ENCODE peak calls at places on chromosomes 6 and 20, in five cellular contexts. O is astrocyte of the cerebellum, C is B cell, E is GDM1, P is EL. T is an unnamed sample.
A peak's percentile ranks its signal among the peaks of the same experiment; 100 is the strongest.

GRCh38 chr20:6045566-6045965 is 8.3 kb downstream of the LRRN4 start:
- DNase-seq in O (peak; percentile 44), C (no peak), E (no peak), P (peak; percentile 26), T (no peak)

GRCh38 chr6:107713214-107713962 is 110.7 kb downstream of the SCML4 start:
- DNase-seq in O (no peak), C (no peak), E (no peak), P (peak; percentile 33), T (no peak)

GRCh38 chr20:46252352-46253091 is 55.8 kb downstream of the CDH22 start:
- DNase-seq in O (no peak), C (no peak), E (no peak), P (no peak), T (no peak)

GRCh38 chr6:163231356-163232014 is 183.0 kb upstream of the QKI start:
- DNase-seq in O (no peak), C (no peak), E (no peak), P (no peak), T (no peak)

GRCh38 chr6:163926642-163927041 is 512.1 kb downstream of the QKI start:
- DNase-seq in O (peak; percentile 43), C (no peak), E (no peak), P (no peak), T (no peak)

GRCh38 chr20:52859156-52859887 is 112.8 kb upstream of the TSHZ2 start:
- DNase-seq in O (peak; percentile 5), C (no peak), E (no peak), P (no peak), T (peak; percentile 4)

GRCh38 chr6:89433637-89434499 is 916 bp downstream of the ANKRD6 start:
- DNase-seq in O (no peak), C (peak; percentile 72), E (no peak), P (no peak), T (no peak)

GRCh38 chr6:25056130-25056529 is 120.4 kb upstream of the RIPOR2 start:
- DNase-seq in O (no peak), C (peak; percentile 79), E (peak; percentile 93), P (no peak), T (no peak)

GRCh38 chr20:48364688-48365421 is 462.9 kb downstream of the PREX1 start:
- DNase-seq in O (no peak), C (peak; percentile 36), E (no peak), P (no peak), T (no peak)

GRCh38 chr6:130303436-130303835 is 62.4 kb upstream of the TMEM200A start:
- DNase-seq in O (peak; percentile 37), C (no peak), E (no peak), P (peak; percentile 58), T (no peak)

GRCh38 chr6:110664933-110665332 is 150.3 kb downstream of the CDK19 start:
- DNase-seq in O (no peak), C (no peak), E (peak; percentile 35), P (peak; percentile 43), T (no peak)

GRCh38 chr6:110731196-110731595 is 84.1 kb downstream of the CDK19 start:
- DNase-seq in O (no peak), C (no peak), E (no peak), P (peak; percentile 8), T (peak; percentile 37)

GRCh38 chr20:62568045-62568389 is 74.3 kb upstream of the SLCO4A1 start:
- DNase-seq in O (no peak), C (no peak), E (no peak), P (no peak), T (no peak)

GRCh38 chr6:125124250-125124777 is 29.3 kb upstream of the TPD52L1 start:
- DNase-seq in O (no peak), C (no peak), E (no peak), P (no peak), T (peak; percentile 61)

GRCh38 chr6:134636221-134636830 is 313.6 kb downstream of the ALDH8A1 start:
- DNase-seq in O (no peak), C (peak; percentile 50), E (no peak), P (no peak), T (no peak)

GRCh38 chr20:5150226-5151076 is 23.6 kb downstream of the CDS2 start:
- DNase-seq in O (no peak), C (no peak), E (no peak), P (peak; percentile 46), T (peak; percentile 49)

GRCh38 chr6:100726741-100727140 is 154.4 kb downstream of the ASCC3 start:
- DNase-seq in O (peak; percentile 42), C (no peak), E (no peak), P (peak; percentile 66), T (peak; percentile 93)

GRCh38 chr6:7587631-7588100 is 2.3 kb upstream of the SNRNP48 start:
- DNase-seq in O (no peak), C (no peak), E (no peak), P (peak; percentile 62), T (no peak)

GRCh38 chr6:83008631-83009030 is 57.0 kb downstream of the UBE3D start:
- DNase-seq in O (no peak), C (no peak), E (no peak), P (no peak), T (no peak)

GRCh38 chr6:90217621-90218496 is 78.8 kb downstream of the BACH2 start:
- DNase-seq in O (no peak), C (no peak), E (no peak), P (no peak), T (no peak)

GRCh38 chr6:105764318-105764717 is 321.8 kb upstream of the PRDM1 start:
- DNase-seq in O (no peak), C (no peak), E (no peak), P (no peak), T (no peak)

GRCh38 chr20:61631770-61632169 is 379.7 kb downstream of the CDH4 start:
- DNase-seq in O (no peak), C (no peak), E (no peak), P (no peak), T (no peak)

GRCh38 chr6:34689742-34690141 is 6.8 kb downstream of the ILRUN start:
- DNase-seq in O (no peak), C (no peak), E (no peak), P (no peak), T (no peak)

GRCh38 chr6:140908505-140908904 is 1224.2 kb upstream of the GJE1 start:
- DNase-seq in O (no peak), C (no peak), E (no peak), P (no peak), T (no peak)

GRCh38 chr20:25249198-25249931 is 1.5 kb downstream of the PYGB start:
- DNase-seq in O (no peak), C (no peak), E (no peak), P (no peak), T (no peak)

GRCh38 chr20:17856837-17857605 is 111.6 kb downstream of the SNX5 start:
- DNase-seq in O (no peak), C (no peak), E (no peak), P (no peak), T (no peak)

GRCh38 chr6:56025785-56026184 is 150.4 kb upstream of the BMP5 start:
- DNase-seq in O (no peak), C (no peak), E (no peak), P (no peak), T (no peak)

GRCh38 chr20:25071722-25072121 is 10.2 kb downstream of the VSX1 start:
- DNase-seq in O (no peak), C (no peak), E (no peak), P (no peak), T (no peak)

GRCh38 chr6:105941616-105942412 is 144.3 kb upstream of the PRDM1 start:
- DNase-seq in O (no peak), C (no peak), E (no peak), P (no peak), T (no peak)

GRCh38 chr6:11197175-11197535 is 35.3 kb downstream of the NEDD9 start:
- DNase-seq in O (peak; percentile 86), C (no peak), E (no peak), P (peak; percentile 91), T (peak; percentile 95)

GRCh38 chr6:52388790-52389189 is 26.8 kb downstream of the PAQR8 start:
- DNase-seq in O (no peak), C (no peak), E (no peak), P (no peak), T (no peak)

GRCh38 chr6:149951626-149952025 is 9.8 kb downstream of the ULBP2 start:
- DNase-seq in O (no peak), C (no peak), E (no peak), P (no peak), T (no peak)

GRCh38 chr6:126156973-126157372 is 170.6 kb downstream of the TRMT11 start:
- DNase-seq in O (no peak), C (no peak), E (no peak), P (no peak), T (no peak)

GRCh38 chr6:22651731-22652130 is 82.4 kb downstream of the HDGFL1 start:
- DNase-seq in O (no peak), C (no peak), E (no peak), P (no peak), T (no peak)

GRCh38 chr6:42989923-42990322 is 5.6 kb downstream of the PPP2R5D start:
- DNase-seq in O (no peak), C (no peak), E (no peak), P (no peak), T (no peak)

GRCh38 chr6:46048646-46049297 is 33.1 kb upstream of the CLIC5 start:
- DNase-seq in O (no peak), C (no peak), E (no peak), P (no peak), T (no peak)

GRCh38 chr6:54283877-54284860 is 24.1 kb upstream of the TINAG start:
- DNase-seq in O (no peak), C (no peak), E (no peak), P (peak; percentile 57), T (no peak)

GRCh38 chr6:44267252-44267651 is 1.9 kb upstream of the NFKBIE start:
- DNase-seq in O (no peak), C (no peak), E (no peak), P (no peak), T (no peak)

GRCh38 chr6:12991435-12991834 is 274.9 kb downstream of the PHACTR1 start:
- DNase-seq in O (no peak), C (no peak), E (no peak), P (no peak), T (no peak)

GRCh38 chr6:100230976-100231316 is 233.8 kb downstream of the SIM1 start:
- DNase-seq in O (no peak), C (no peak), E (no peak), P (peak; percentile 75), T (no peak)

T was measured in retinal pigment epithelial cell.